ENCODE peak calls at places on chromosomes 3 and 15, in four cellular contexts. One of them, this sample, is unnamed.

GRCh38 chr15:68348064-68348463 is 70.5 kb downstream of the FEM1B start:
- DNase-seq in foreskin fibroblast: no peak
- DNase-seq in adrenal gland: no peak
- DNase-seq in CD8-positive, alpha-beta memory T cell: no peak
- DNase-seq in this sample: no peak

GRCh38 chr3:53114412-53115074 is 15.7 kb downstream of the RFT1 start:
- DNase-seq in foreskin fibroblast: peak; percentile 48
- DNase-seq in adrenal gland: no peak
- DNase-seq in CD8-positive, alpha-beta memory T cell: no peak
- DNase-seq in this sample: no peak

GRCh38 chr3:178352300-178353021 is 183.8 kb upstream of the KCNMB2 start:
- DNase-seq in foreskin fibroblast: peak; percentile 80
- DNase-seq in adrenal gland: no peak
- DNase-seq in CD8-positive, alpha-beta memory T cell: no peak
- DNase-seq in this sample: no peak

GRCh38 chr3:33660035-33660434 is 58.0 kb downstream of the CLASP2 start:
- DNase-seq in foreskin fibroblast: no peak
- DNase-seq in adrenal gland: no peak
- DNase-seq in CD8-positive, alpha-beta memory T cell: no peak
- DNase-seq in this sample: no peak

GRCh38 chr3:159852821-159853505 is 135.7 kb upstream of the IL12A start:
- DNase-seq in foreskin fibroblast: peak; percentile 46
- DNase-seq in adrenal gland: peak; percentile 17
- DNase-seq in CD8-positive, alpha-beta memory T cell: no peak
- DNase-seq in this sample: no peak

GRCh38 chr3:123081718-123082369 is 15.0 kb downstream of the PDIA5 start:
- DNase-seq in foreskin fibroblast: no peak
- DNase-seq in adrenal gland: peak; percentile 70
- DNase-seq in CD8-positive, alpha-beta memory T cell: no peak
- DNase-seq in this sample: no peak

GRCh38 chr3:134354612-134355275 is 19.5 kb downstream of the AMOTL2 start:
- DNase-seq in foreskin fibroblast: no peak
- DNase-seq in adrenal gland: no peak
- DNase-seq in CD8-positive, alpha-beta memory T cell: no peak
- DNase-seq in this sample: no peak

GRCh38 chr3:100260081-100260684 is 609 bp upstream of the TBC1D23 start:
- DNase-seq in foreskin fibroblast: no peak
- DNase-seq in adrenal gland: peak; percentile 47
- DNase-seq in CD8-positive, alpha-beta memory T cell: peak; percentile 8
- DNase-seq in this sample: peak; percentile 27

GRCh38 chr15:75235051-75235673 is 23.0 kb upstream of the GOLGA6C start:
- DNase-seq in foreskin fibroblast: no peak
- DNase-seq in adrenal gland: peak; percentile 5
- DNase-seq in CD8-positive, alpha-beta memory T cell: no peak
- DNase-seq in this sample: no peak

GRCh38 chr15:88426304-88426703 is 40.9 kb downstream of the MRPL46 start:
- DNase-seq in foreskin fibroblast: no peak
- DNase-seq in adrenal gland: no peak
- DNase-seq in CD8-positive, alpha-beta memory T cell: no peak
- DNase-seq in this sample: no peak

GRCh38 chr3:88267847-88268246 is 118.1 kb downstream of the C3orf38 start:
- DNase-seq in foreskin fibroblast: no peak
- DNase-seq in adrenal gland: no peak
- DNase-seq in CD8-positive, alpha-beta memory T cell: no peak
- DNase-seq in this sample: no peak

GRCh38 chr15:86595741-86596140 is 516.1 kb downstream of the AGBL1 start:
- DNase-seq in foreskin fibroblast: no peak
- DNase-seq in adrenal gland: no peak
- DNase-seq in CD8-positive, alpha-beta memory T cell: no peak
- DNase-seq in this sample: no peak

GRCh38 chr15:31905054-31905453 is 125.3 kb upstream of the CHRNA7 start:
- DNase-seq in foreskin fibroblast: no peak
- DNase-seq in adrenal gland: peak; percentile 21
- DNase-seq in CD8-positive, alpha-beta memory T cell: no peak
- DNase-seq in this sample: no peak

GRCh38 chr3:122934251-122934650 is 93.3 kb downstream of the SEMA5B start:
- DNase-seq in foreskin fibroblast: no peak
- DNase-seq in adrenal gland: no peak
- DNase-seq in CD8-positive, alpha-beta memory T cell: no peak
- DNase-seq in this sample: no peak

GRCh38 chr3:135736740-135737139 is 228.8 kb upstream of the PPP2R3A start:
- DNase-seq in foreskin fibroblast: no peak
- DNase-seq in adrenal gland: no peak
- DNase-seq in CD8-positive, alpha-beta memory T cell: no peak
- DNase-seq in this sample: peak; percentile 56

GRCh38 chr15:40111888-40112287 is 3.2 kb upstream of the BMF start:
- DNase-seq in foreskin fibroblast: no peak
- DNase-seq in adrenal gland: no peak
- DNase-seq in CD8-positive, alpha-beta memory T cell: no peak
- DNase-seq in this sample: no peak

GRCh38 chr3:190877925-190878324 is 15.4 kb upstream of the GMNC start:
- DNase-seq in foreskin fibroblast: no peak
- DNase-seq in adrenal gland: no peak
- DNase-seq in CD8-positive, alpha-beta memory T cell: no peak
- DNase-seq in this sample: no peak

GRCh38 chr3:100210777-100211145 is 50.0 kb upstream of the TBC1D23 start:
- DNase-seq in foreskin fibroblast: peak; percentile 73
- DNase-seq in adrenal gland: no peak
- DNase-seq in CD8-positive, alpha-beta memory T cell: peak; percentile 10
- DNase-seq in this sample: peak; percentile 29

GRCh38 chr15:83973816-83974215 is 261.8 kb upstream of the GOLGA6L4 start:
- DNase-seq in foreskin fibroblast: no peak
- DNase-seq in adrenal gland: no peak
- DNase-seq in CD8-positive, alpha-beta memory T cell: no peak
- DNase-seq in this sample: peak; percentile 67

GRCh38 chr3:82978368-82978767 is 1216.9 kb upstream of the GBE1 start:
- DNase-seq in foreskin fibroblast: no peak
- DNase-seq in adrenal gland: no peak
- DNase-seq in CD8-positive, alpha-beta memory T cell: no peak
- DNase-seq in this sample: no peak

GRCh38 chr3:57856675-57857074 is 100.6 kb downstream of the SLMAP start:
- DNase-seq in foreskin fibroblast: no peak
- DNase-seq in adrenal gland: no peak
- DNase-seq in CD8-positive, alpha-beta memory T cell: peak; percentile 1
- DNase-seq in this sample: peak; percentile 15

GRCh38 chr3:20405731-20406130 is 219.7 kb upstream of the SGO1 start:
- DNase-seq in foreskin fibroblast: peak; percentile 50
- DNase-seq in adrenal gland: no peak
- DNase-seq in CD8-positive, alpha-beta memory T cell: no peak
- DNase-seq in this sample: no peak

DNA sequence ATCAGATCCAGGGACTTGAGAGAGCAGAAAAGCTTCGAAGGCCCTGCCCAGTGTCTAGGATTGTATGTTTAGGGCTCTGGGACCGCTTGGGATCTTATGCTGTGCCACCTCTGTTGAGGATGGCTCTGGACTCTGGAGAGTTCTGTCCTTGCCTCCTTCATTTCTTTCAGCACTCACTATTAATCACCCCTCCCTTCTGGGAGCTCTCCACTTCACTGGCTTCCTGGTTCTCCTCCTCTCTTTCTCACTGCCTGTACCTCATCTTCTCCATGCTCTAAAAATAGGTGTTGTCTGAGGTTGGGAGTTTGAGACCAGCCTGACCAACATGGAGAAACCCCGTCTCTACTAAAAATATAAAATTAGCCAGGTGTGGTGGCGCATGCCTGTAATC is 17.3 kb downstream of the MAPKBP1 start:
- DNase-seq in foreskin fibroblast: no peak
- DNase-seq in adrenal gland: no peak
- DNase-seq in CD8-positive, alpha-beta memory T cell: no peak
- DNase-seq in this sample: no peak
- H3K4me3 ChIP-seq in foreskin fibroblast: no peak overlapping the region
- H3K4me3 ChIP-seq in adrenal gland: no peak overlapping the region
- H3K4me3 ChIP-seq in CD8-positive, alpha-beta memory T cell: no peak overlapping the region
- H3K4me3 ChIP-seq in this sample: no peak overlapping the region

GRCh38 chr3:144466114-144466513 is 494.5 kb downstream of the DIPK2A start:
- DNase-seq in foreskin fibroblast: no peak
- DNase-seq in adrenal gland: no peak
- DNase-seq in CD8-positive, alpha-beta memory T cell: no peak
- DNase-seq in this sample: no peak

GRCh38 chr3:144458283-144458682 is 486.7 kb downstream of the DIPK2A start:
- DNase-seq in foreskin fibroblast: no peak
- DNase-seq in adrenal gland: no peak
- DNase-seq in CD8-positive, alpha-beta memory T cell: no peak
- DNase-seq in this sample: no peak

GRCh38 chr3:144462337-144462736 is 490.7 kb downstream of the DIPK2A start:
- DNase-seq in foreskin fibroblast: no peak
- DNase-seq in adrenal gland: no peak
- DNase-seq in CD8-positive, alpha-beta memory T cell: no peak
- DNase-seq in this sample: no peak

GRCh38 chr3:144466540-144466939 is 494.9 kb downstream of the DIPK2A start:
- DNase-seq in foreskin fibroblast: no peak
- DNase-seq in adrenal gland: no peak
- DNase-seq in CD8-positive, alpha-beta memory T cell: no peak
- DNase-seq in this sample: no peak

GRCh38 chr3:144463916-144464315 is 492.3 kb downstream of the DIPK2A start:
- DNase-seq in foreskin fibroblast: peak; percentile 9
- DNase-seq in adrenal gland: no peak
- DNase-seq in CD8-positive, alpha-beta memory T cell: no peak
- DNase-seq in this sample: no peak
- H3K4me3 ChIP-seq in foreskin fibroblast: no peak overlapping the region
- H3K4me3 ChIP-seq in adrenal gland: no peak overlapping the region
- H3K4me3 ChIP-seq in CD8-positive, alpha-beta memory T cell: no peak overlapping the region
- H3K4me3 ChIP-seq in this sample: no peak overlapping the region

GRCh38 chr15:60859996-60860494 is 369.1 kb downstream of the RORA start:
- DNase-seq in foreskin fibroblast: peak; percentile 37
- DNase-seq in adrenal gland: no peak
- DNase-seq in CD8-positive, alpha-beta memory T cell: no peak
- DNase-seq in this sample: no peak
- H3K4me3 ChIP-seq in foreskin fibroblast: no peak overlapping the region
- H3K4me3 ChIP-seq in adrenal gland: no peak overlapping the region
- H3K4me3 ChIP-seq in CD8-positive, alpha-beta memory T cell: no peak overlapping the region
- H3K4me3 ChIP-seq in this sample: no peak overlapping the region

DNA sequence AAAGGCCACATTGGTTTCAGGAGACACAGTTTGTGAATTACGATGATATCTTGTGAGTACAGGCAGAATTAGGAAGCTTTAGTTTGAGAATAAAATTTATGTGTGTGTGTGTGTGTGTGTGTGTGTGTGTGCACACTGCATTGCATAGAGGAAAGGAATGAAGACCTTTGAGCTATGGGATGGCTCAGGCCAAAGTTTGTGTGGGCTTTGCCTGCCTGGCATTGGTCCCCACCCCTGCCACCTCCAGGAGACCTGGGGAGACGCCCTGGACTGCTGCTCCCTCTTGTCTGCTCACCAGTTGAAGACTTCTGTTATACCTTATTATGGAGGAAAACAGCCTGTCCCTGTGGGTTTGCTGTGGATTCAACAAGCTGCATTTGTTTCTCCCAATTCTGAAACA is 37.2 kb downstream of the TIGIT start:
- DNase-seq in foreskin fibroblast: no peak
- DNase-seq in adrenal gland: no peak
- DNase-seq in CD8-positive, alpha-beta memory T cell: no peak
- DNase-seq in this sample: no peak
- H3K4me3 ChIP-seq in foreskin fibroblast: no peak overlapping the region
- H3K4me3 ChIP-seq in adrenal gland: no peak overlapping the region
- H3K4me3 ChIP-seq in CD8-positive, alpha-beta memory T cell: no peak overlapping the region
- H3K4me3 ChIP-seq in this sample: no peak overlapping the region

DNA sequence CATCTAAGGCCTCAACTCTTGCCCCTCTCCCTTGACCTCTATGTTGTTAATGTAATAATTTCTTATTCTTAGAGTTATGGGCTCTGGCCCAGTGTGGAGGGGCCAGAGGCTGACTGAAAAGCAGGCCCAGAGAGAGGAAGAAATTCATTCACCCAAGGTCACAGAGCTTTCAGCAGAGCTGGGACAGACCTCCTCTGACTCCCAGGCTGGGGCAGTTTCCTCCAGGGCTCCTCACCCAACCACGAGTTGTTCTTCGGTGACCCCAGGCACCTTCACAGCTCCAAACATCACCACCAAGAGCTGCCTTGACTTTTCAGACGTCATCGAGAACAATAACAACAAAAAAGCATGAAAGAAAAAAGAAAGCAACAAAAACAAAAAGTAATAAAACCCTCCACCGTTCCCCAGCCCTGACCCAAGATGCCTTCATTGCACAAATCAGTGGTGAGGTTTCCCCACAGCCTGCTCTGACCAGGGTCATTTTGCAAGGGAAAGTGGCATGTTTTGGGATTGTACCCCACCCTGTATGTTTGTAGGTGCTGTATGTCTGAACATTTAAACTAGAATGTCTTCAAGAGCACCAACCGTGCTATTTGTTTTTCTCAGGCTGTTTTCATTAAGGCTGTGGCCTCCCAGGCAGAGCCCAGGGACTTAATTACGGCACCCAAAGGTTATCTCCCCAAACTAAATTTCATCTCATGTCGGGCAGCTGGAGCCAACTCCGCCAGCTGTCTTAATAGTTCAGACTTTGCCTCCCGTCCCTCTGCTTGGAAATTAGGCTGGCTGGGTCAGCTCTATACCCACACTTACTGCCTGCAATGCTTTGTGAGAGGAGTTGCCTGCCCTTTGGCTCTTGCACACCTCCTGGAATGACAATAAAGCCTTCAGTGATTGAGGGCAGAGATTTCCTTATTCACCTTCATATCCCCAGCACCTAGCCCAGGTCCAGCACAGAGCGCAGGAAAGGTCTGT is 173.8 kb downstream of the RPLP1 start:
- DNase-seq in foreskin fibroblast: no peak
- DNase-seq in adrenal gland: no peak
- DNase-seq in CD8-positive, alpha-beta memory T cell: no peak
- DNase-seq in this sample: no peak
- H3K4me3 ChIP-seq in foreskin fibroblast: no peak overlapping the region
- H3K4me3 ChIP-seq in adrenal gland: no peak overlapping the region
- H3K4me3 ChIP-seq in CD8-positive, alpha-beta memory T cell: no peak overlapping the region
- H3K4me3 ChIP-seq in this sample: no peak overlapping the region